ENCODE peak calls at places on chromosomes 16 and 17, in nine cellular contexts. U is endodermal cell; H is RWPE1; N is neural progenitor cell; L is H9; W is CD8-positive, alpha-beta T cell; S is HepG2; O is lower leg skin; Q is kidney. J is an unnamed sample.

GRCh38 chr16:81164481-81164880 is 68.3 kb upstream of the GCSH start:
- DNase-seq in U (no peak), H (no peak), N (no peak), L (no peak), W (no peak), S (no peak), O (no peak), Q (no peak), J (no peak)

GRCh38 chr16:55406651-55407050 is 72.3 kb upstream of the MMP2 start:
- DNase-seq in U (no peak), H (no peak), N (no peak), L (no peak), W (no peak), S (no peak), O (no peak), Q (no peak), J (no peak)

GRCh38 chr17:65170839-65171238 is 33.7 kb downstream of the RGS9 start:
- DNase-seq in U (no peak), H (no peak), N (no peak), L (no peak), W (no peak), S (peak; percentile 61), O (no peak), Q (no peak), J (no peak)

GRCh38 chr17:83067071-83067717 is 12.2 kb upstream of the METRNL start:
- DNase-seq in U (peak; percentile 36), H (no peak), N (no peak), L (peak; percentile 30), W (no peak), S (no peak), O (no peak), Q (peak; percentile 63), J (no peak)

GRCh38 chr17:67359960-67360817 is 6.2 kb downstream of the PSMD12 start:
- DNase-seq in U (peak; percentile 78), H (no peak), N (peak; percentile 35), L (no peak), W (no peak), S (no peak), O (no peak), Q (no peak), J (no peak)

GRCh38 chr16:27289669-27290068 is 21.1 kb upstream of the NSMCE1 start:
- DNase-seq in U (no peak), H (no peak), N (no peak), L (no peak), W (no peak), S (no peak), O (peak; percentile 4), Q (no peak), J (no peak)

GRCh38 chr16:66521951-66522771 is 27.8 kb downstream of the TK2 start:
- DNase-seq in U (peak; percentile 34), H (no peak), N (no peak), L (no peak), W (peak; percentile 85), S (no peak), O (no peak), Q (peak; percentile 86), J (no peak)

GRCh38 chr17:42783062-42783777 is 2.8 kb downstream of the WNK4 start:
- DNase-seq in U (peak; percentile 65), H (peak; percentile 76), N (no peak), L (no peak), W (no peak), S (no peak), O (no peak), Q (no peak), J (no peak)

GRCh38 chr17:43031666-43032065 is 6.6 kb downstream of the RND2 start:
- DNase-seq in U (peak; percentile 55), H (no peak), N (no peak), L (no peak), W (no peak), S (no peak), O (no peak), Q (no peak), J (no peak)

GRCh38 chr17:18261146-18261515 is 669 bp downstream of the MIEF2 start:
- DNase-seq in U (peak; percentile 81), H (peak; percentile 86), N (peak; percentile 43), L (peak; percentile 68), W (peak; percentile 55), S (peak; percentile 24), O (peak; percentile 53), Q (peak; percentile 95), J (no peak)

GRCh38 chr17:77190561-77190960 is 49.8 kb downstream of the SEC14L1 start:
- DNase-seq in U (no peak), H (no peak), N (no peak), L (no peak), W (no peak), S (no peak), O (no peak), Q (no peak), J (no peak)

GRCh38 chr17:47745037-47745380 is 12.0 kb downstream of the TBX21 start:
- DNase-seq in U (no peak), H (no peak), N (no peak), L (no peak), W (no peak), S (no peak), O (no peak), Q (no peak), J (no peak)

GRCh38 chr16:25014500-25015147 is 545 bp downstream of the ARHGAP17 start:
- DNase-seq in U (peak; percentile 83), H (peak; percentile 27), N (peak; percentile 77), L (peak; percentile 51), W (peak; percentile 55), S (peak; percentile 59), O (no peak), Q (peak; percentile 86), J (peak; percentile 47)

DNA sequence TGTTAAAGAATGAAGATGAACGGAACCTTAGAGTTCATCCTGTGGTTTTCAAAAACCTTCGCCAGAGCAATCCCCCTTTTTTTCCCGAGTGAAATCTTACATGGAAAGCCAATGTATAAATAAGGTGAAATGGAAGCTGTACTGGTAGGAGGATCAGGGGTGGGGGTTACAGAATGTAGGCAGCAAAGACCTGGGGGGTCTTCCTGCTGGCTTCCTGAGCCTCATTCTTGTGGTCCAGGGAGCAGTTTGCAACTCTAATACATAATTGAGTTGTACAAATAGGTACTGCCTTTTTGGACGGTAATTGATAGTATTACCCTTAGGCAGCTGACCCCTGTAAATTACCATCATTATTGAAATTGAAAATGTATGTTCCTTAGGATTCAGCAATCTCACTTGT is 34.1 kb downstream of the KSR1 start:
- DNase-seq in U (no peak), H (no peak), N (no peak), L (no peak), W (no peak), S (no peak), O (no peak), Q (no peak), J (no peak)
- TF ChIP-seq CTCF in U (no peak), H (no peak), N (no peak), L (no peak), W (no peak), S (no peak), O (no peak), Q (no peak), J (no peak)

GRCh38 chr17:81813371-81813684 is 9.4 kb downstream of the GCGR start:
- DNase-seq in U (no peak), H (no peak), N (no peak), L (no peak), W (no peak), S (no peak), O (no peak), Q (no peak), J (no peak)
- TF ChIP-seq CTCF in U (no peak), H (no peak), N (no peak), L (no peak), W (no peak), S (no peak), O (no peak), Q (no peak), J (no peak)

GRCh38 chr17:37650419-37651003 is 7.3 kb upstream of the DDX52 start:
- DNase-seq in U (peak; percentile 81), H (peak; percentile 39), N (peak; percentile 74), L (peak; percentile 44), W (no peak), S (peak; percentile 77), O (no peak), Q (no peak), J (peak; percentile 27)
- TF ChIP-seq CTCF in U (peak; percentile 81), H (peak; percentile 41), N (peak; percentile 73), L (peak; percentile 73), W (no peak), S (peak; percentile 81), O (no peak), Q (peak; percentile 57), J (peak; percentile 66)

DNA sequence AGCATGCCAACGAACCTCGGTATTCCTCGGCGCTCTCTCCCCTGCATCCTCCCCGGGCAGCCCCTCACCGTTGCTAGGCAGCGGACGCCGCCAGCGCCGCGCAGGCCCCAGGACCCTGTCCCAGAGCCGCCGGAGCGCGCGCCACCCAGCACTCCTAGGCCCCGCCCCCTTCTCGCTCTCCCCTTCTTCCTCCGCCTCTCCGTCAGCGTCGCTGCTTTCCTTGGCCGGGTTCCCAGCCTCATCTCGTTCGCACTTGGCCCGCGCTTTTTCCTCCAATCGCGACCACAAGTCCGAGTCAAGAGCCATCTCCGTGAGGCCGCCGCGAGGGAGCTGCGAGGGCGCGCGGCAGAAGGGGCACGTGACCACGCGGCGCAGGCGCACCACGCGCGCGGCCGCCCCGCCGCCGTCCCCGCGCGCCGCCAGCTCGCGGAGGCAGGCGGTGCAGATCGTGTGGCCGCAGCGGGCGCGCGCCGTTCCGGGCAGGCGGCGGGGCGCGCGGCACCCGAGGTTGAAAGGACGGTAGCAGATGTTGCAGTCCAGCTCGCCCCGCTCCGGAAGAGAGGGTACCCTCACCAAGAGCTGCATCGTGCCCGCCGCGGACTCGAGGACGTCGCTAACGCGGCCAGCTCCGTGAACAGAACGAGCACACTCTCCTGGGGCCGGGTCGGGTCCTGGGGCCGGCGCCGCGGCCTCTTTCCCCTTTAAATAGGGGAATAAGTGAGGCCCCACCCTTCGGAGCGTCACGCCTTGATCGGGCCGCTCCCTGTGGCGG is at the start of gene RNF227:
- DNase-seq in U (peak; percentile 97), H (peak; percentile 69), N (peak; percentile 95), L (peak; percentile 95), W (peak; percentile 87), S (peak; percentile 14), O (peak; percentile 88), Q (peak; percentile 98), J (peak; percentile 80)
- TF ChIP-seq CTCF in U (no peak), H (no peak), N (no peak), L (no peak), W (no peak), S (no peak), O (no peak), Q (no peak), J (no peak)

GRCh38 chr17:12898110-12898509 is 108.8 kb downstream of the ARHGAP44 start:
- DNase-seq in U (peak; percentile 66), H (no peak), N (no peak), L (no peak), W (no peak), S (no peak), O (no peak), Q (no peak), J (no peak)

GRCh38 chr17:12900474-12900873 is 111.2 kb downstream of the ARHGAP44 start:
- DNase-seq in U (no peak), H (no peak), N (no peak), L (no peak), W (no peak), S (no peak), O (no peak), Q (no peak), J (no peak)

GRCh38 chr17:12899604-12900003 is 110.3 kb downstream of the ARHGAP44 start:
- DNase-seq in U (no peak), H (no peak), N (no peak), L (no peak), W (no peak), S (no peak), O (no peak), Q (no peak), J (no peak)

GRCh38 chr17:12907477-12907876 is 110.3 kb downstream of the ELAC2 start:
- DNase-seq in U (no peak), H (no peak), N (no peak), L (no peak), W (no peak), S (no peak), O (no peak), Q (no peak), J (no peak)

GRCh38 chr17:12902046-12902445 is 112.7 kb downstream of the ARHGAP44 start:
- DNase-seq in U (no peak), H (no peak), N (no peak), L (no peak), W (no peak), S (no peak), O (no peak), Q (no peak), J (no peak)
- TF ChIP-seq CTCF in U (no peak), H (no peak), N (no peak), L (no peak), W (no peak), S (no peak), O (no peak), Q (no peak), J (no peak)

J was measured in neural crest cell.